ENCODE peak calls at places on chromosomes 5 and 9, in five cellular contexts. Y is skeletal muscle cell, U is fibroblast of lung, E is tibial artery, W is iPS DF 6.9. J is an unnamed sample.

GRCh38 chr5:176185133-176185733 is 53.0 kb upstream of the SIMC1 start:
- DNase-seq in E (no peak), W (no peak), U (no peak), Y (no peak), J (no peak)

GRCh38 chr9:85541876-85542275 is 199.9 kb downstream of the AGTPBP1 start:
- DNase-seq in Y (no peak), W (no peak), U (no peak), E (no peak), J (no peak)

GRCh38 chr5:139692605-139693340 is 44.6 kb downstream of the CXXC5 start:
- DNase-seq in Y (no peak), U (no peak), E (no peak), W (no peak), J (no peak)

GRCh38 chr5:159034083-159034824 is 65.5 kb downstream of the EBF1 start:
- DNase-seq in U (no peak), Y (no peak), E (no peak), W (no peak), J (no peak)

GRCh38 chr9:133537257-133537656 is 2.8 kb downstream of the ADAMTSL2 start:
- DNase-seq in W (no peak), Y (no peak), E (no peak), U (no peak), J (no peak)

GRCh38 chr5:108143581-108143980 is 238.3 kb downstream of the FBXL17 start:
- DNase-seq in U (peak), E (no peak), W (no peak), Y (peak), J (no peak)

GRCh38 chr9:14780251-14780650 is 57.7 kb upstream of the CER1 start:
- DNase-seq in W (no peak), U (no peak), E (no peak), Y (no peak), J (no peak)

GRCh38 chr9:113556877-113557593 is 93.5 kb downstream of the RGS3 start:
- DNase-seq in W (no peak), U (peak), E (peak), Y (no peak), J (no peak)

GRCh38 chr5:110361501-110361900 is 365.0 kb downstream of the TMEM232 start:
- DNase-seq in E (no peak), W (no peak), Y (no peak), U (no peak), J (no peak)

GRCh38 chr5:171310816-171311697 is 2.0 kb downstream of the TLX3 start:
- DNase-seq in W (no peak), U (peak), E (peak), Y (no peak), J (no peak)

GRCh38 chr9:33932078-33932807 is 115.3 kb downstream of the UBE2R2 start:
- DNase-seq in Y (no peak), W (no peak), U (no peak), E (no peak), J (no peak)

GRCh38 chr9:2015581-2016410 is 649 bp downstream of the SMARCA2 start:
- DNase-seq in E (peak), W (no peak), U (peak), Y (no peak), J (peak)

GRCh38 chr9:84343111-84343521 is 2.6 kb upstream of the SLC28A3 start:
- DNase-seq in W (no peak), Y (no peak), E (no peak), U (no peak), J (no peak)

GRCh38 chr9:97633859-97634485 is 351 bp downstream of the NCBP1 start:
- DNase-seq in E (no peak), W (no peak), U (no peak), Y (no peak), J (no peak)

GRCh38 chr9:130421802-130422276 is 22.9 kb upstream of the ASS1 start:
- DNase-seq in E (no peak), Y (peak), U (peak), W (no peak), J (no peak)

GRCh38 chr9:87270241-87271234 is 227.1 kb upstream of the DAPK1 start:
- DNase-seq in Y (peak), W (no peak), U (peak), E (peak), J (no peak)

GRCh38 chr9:89427621-89428221 is 70.2 kb downstream of the SEMA4D start:
- DNase-seq in U (no peak), E (no peak), W (no peak), Y (no peak), J (no peak)

GRCh38 chr9:109640232-109641078 is 139.5 kb upstream of the PALM2AKAP2 start:
- DNase-seq in E (peak), U (peak), Y (no peak), W (no peak), J (no peak)

GRCh38 chr9:137665226-137665625 is 46.4 kb downstream of the EHMT1 start:
- DNase-seq in E (no peak), W (no peak), Y (no peak), U (no peak), J (peak)

GRCh38 chr5:170896779-170897178 is 35.0 kb downstream of the RANBP17 start:
- DNase-seq in Y (no peak), U (peak), W (peak), E (no peak), J (no peak)

GRCh38 chr5:60340326-60340725 is 359.6 kb downstream of the DEPDC1B start:
- DNase-seq in U (no peak), W (no peak), E (no peak), Y (no peak), J (no peak)

GRCh38 chr5:172110921-172111873 is 76.8 kb downstream of the STK10 start:
- DNase-seq in E (no peak), Y (no peak), W (no peak), U (peak), J (no peak)

GRCh38 chr9:73133921-73134407 is 17.7 kb upstream of the ANXA1 start:
- DNase-seq in Y (no peak), U (peak), W (no peak), E (no peak), J (no peak)

GRCh38 chr5:134525687-134526482 is 415 bp downstream of the JADE2 start:
- DNase-seq in U (peak), Y (peak), E (peak), W (no peak), J (peak)

GRCh38 chr9:77521091-77521490 is 127.0 kb downstream of the GNA14 start:
- DNase-seq in U (no peak), E (no peak), Y (no peak), W (no peak), J (no peak)

GRCh38 chr9:34326690-34327089 is 2.4 kb downstream of the KIF24 start:
- DNase-seq in W (no peak), U (no peak), E (no peak), Y (no peak), J (no peak)

GRCh38 chr9:73154760-73155159 is 3.1 kb downstream of the ANXA1 start:
- DNase-seq in E (no peak), U (no peak), Y (no peak), W (no peak), J (no peak)

GRCh38 chr5:37836173-37837100 is 3.4 kb downstream of the GDNF start:
- DNase-seq in E (no peak), Y (no peak), W (no peak), U (no peak), J (no peak)

GRCh38 chr5:110549301-110549700 is 177.2 kb downstream of the TMEM232 start:
- DNase-seq in U (no peak), W (no peak), E (no peak), Y (no peak), J (no peak)

GRCh38 chr5:163846512-163846911 is 341.1 kb downstream of the MAT2B start:
- DNase-seq in W (no peak), E (no peak), U (peak), Y (peak), J (no peak)

GRCh38 chr9:100515578-100516494 is 42.9 kb downstream of the TMEFF1 start:
- DNase-seq in U (peak), Y (no peak), E (no peak), W (no peak), J (no peak)

GRCh38 chr5:41068169-41068568 is 3.0 kb downstream of the MROH2B start:
- DNase-seq in Y (no peak), E (no peak), U (peak), W (no peak), J (no peak)

GRCh38 chr5:14038341-14038959 is 94.0 kb upstream of the DNAH5 start:
- DNase-seq in E (no peak), Y (peak), U (peak), W (no peak), J (no peak)

GRCh38 chr9:89597711-89598707 is 6.8 kb upstream of the GADD45G start:
- DNase-seq in U (peak), W (no peak), Y (no peak), E (no peak), J (no peak)

DNA sequence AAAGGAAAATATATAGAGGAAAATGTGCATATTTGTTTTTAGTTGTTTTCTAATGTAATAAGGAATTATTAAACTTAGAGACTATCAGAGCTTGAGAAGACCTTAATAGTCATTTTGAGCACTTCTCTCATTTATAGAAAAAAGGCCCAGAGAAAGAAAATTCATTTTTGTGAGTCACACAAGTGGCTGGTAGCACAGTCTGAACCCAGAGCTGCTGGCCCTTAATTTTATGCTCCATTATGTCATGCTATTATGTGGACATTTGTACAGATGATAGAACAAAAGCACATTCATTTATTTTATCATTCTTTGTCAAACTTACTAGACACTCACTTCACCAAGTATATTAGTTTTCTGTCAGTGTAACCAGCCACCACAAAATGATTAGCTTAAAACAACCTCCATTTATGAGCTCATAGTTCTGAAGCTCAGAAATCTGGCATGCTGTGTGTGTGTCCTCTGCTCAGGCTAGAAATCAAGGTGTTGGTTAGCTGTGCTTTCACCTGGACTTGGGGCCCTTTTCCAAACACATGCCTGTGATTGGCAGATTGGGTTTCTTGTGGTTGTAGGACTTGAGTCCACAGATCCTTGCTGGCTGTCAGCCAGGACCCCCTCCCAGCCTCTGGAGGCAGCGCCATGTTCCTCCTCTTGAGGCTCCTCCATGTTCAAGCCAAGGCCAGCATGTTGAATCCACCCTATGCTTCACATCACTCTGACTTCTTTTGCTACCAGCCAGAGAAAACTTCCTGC is 188.9 kb downstream of the ARHGAP26 start:
- DNase-seq in W (no peak), Y (no peak), E (no peak), U (no peak), J (no peak)
- H3K4me3 ChIP-seq in W (no peak), Y (no peak), E (no peak), U (no peak), J (no peak)

GRCh38 chr5:103102234-103102633 is 17.7 kb downstream of the GIN1 start:
- DNase-seq in Y (no peak), U (no peak), E (no peak), W (no peak), J (no peak)
- H3K4me3 ChIP-seq in Y (no peak), U (no peak), E (no peak), W (no peak), J (no peak)

DNA sequence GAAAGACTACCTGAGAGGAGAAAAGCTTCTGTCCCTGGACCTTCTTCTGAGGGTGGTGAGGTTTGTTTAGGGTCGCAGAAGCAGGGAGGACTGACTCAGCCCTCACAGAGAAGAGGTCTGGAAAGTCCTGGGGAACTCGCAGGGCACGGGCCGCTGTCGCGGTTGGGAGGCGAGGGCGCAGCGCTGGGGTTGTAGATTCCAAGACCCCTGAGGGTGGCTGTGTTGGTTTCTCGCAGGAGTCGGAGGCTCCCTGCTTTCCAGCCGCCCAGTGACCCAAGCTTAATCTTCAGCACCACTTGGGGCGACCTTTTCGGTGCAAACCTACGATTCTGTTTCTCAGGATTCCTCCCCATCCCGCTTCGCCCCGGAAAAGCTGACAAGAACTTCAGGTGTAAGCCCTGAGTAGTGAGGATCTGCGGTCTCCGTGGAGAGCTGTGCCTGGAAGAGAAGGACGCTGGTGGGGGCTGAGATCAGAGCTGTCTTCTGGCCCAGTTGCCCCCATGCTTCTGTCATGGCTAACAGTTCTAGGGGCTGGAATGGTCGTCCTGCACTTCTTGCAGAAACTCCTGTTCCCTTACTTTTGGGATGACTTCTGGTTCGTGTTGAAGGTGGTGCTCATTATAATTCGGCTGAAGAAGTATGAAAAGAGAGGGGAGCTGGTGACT is 482 bp downstream of the SLC27A6 start:
- DNase-seq in W (no peak), U (no peak), Y (no peak), E (no peak), J (no peak)
- H3K4me3 ChIP-seq in W (peak), U (no peak), Y (peak), E (no peak), J (peak)

DNA sequence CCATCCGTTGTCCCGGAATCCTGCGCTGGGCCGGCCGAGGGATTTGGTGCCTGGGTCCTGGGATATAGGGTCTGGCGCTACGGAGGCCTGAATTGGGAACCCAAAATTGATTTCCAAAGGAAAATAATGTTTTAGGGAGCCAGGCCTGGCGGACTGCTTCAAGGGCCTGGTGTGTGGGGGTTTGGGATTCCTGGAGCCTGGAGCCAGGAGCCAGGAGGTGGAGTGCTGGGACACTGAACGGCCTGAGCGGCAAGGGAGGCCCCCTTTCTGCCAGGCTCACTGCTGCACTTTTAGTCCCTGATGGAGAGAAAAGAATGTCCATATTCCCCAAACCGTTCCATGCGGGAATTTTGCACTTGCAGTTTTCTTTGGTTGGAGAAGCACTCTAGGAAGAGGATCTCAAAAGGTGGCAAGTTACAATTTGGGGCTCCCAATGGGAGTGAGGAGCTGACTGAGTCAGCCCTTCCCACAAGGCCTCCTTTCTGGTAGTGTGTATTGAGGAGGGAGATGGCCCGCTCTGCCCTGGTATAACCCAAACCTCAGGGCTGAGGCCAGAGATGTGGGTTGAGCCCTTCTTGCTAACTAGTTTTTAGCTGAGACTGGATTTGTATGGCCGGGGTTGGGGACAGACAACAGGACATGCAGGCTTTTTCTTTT is 2.2 kb downstream of the LMX1B start:
- DNase-seq in Y (no peak), U (no peak), E (no peak), W (no peak), J (no peak)
- H3K4me3 ChIP-seq in Y (no peak), U (no peak), E (no peak), W (no peak), J (peak)